ENCODE peak calls at places on chromosomes 6 and 20, in five cellular contexts. F is GM23248, S is HCT116, R is neural progenitor cell, K is mammary epithelial cell. A is an unnamed sample.

GRCh38 chr6:44082872-44083321 is 44.4 kb downstream of the MRPL14 start:
- DNase-seq in K (no peak), S (no peak), R (no peak), F (no peak), A (no peak)

GRCh38 chr20:48350291-48350988 is 477.4 kb downstream of the PREX1 start:
- DNase-seq in K (no peak), R (peak; percentile 62), S (no peak), F (no peak), A (no peak)

GRCh38 chr6:137827977-137828815 is 38.9 kb upstream of the TNFAIP3 start:
- DNase-seq in R (no peak), K (peak; percentile 86), S (no peak), F (no peak), A (no peak)

GRCh38 chr20:24064915-24065314 is 76.3 kb upstream of the GGTLC1 start:
- DNase-seq in R (no peak), S (no peak), K (no peak), F (no peak), A (no peak)

GRCh38 chr20:8454137-8454712 is 322.2 kb downstream of the PLCB1 start:
- DNase-seq in F (peak; percentile 97), R (peak; percentile 29), K (peak; percentile 43), S (peak; percentile 41), A (peak; percentile 81)

GRCh38 chr6:158211273-158212055 is 43.3 kb downstream of the GTF2H5 start:
- DNase-seq in S (no peak), K (peak; percentile 35), R (no peak), F (peak; percentile 60), A (peak; percentile 41)

GRCh38 chr20:24675651-24676352 is 206.4 kb downstream of the SYNDIG1 start:
- DNase-seq in K (no peak), S (no peak), R (no peak), F (no peak), A (no peak)

GRCh38 chr6:64945450-64945849 is 761.6 kb downstream of the EYS start:
- DNase-seq in R (no peak), S (no peak), F (no peak), K (no peak), A (no peak)

GRCh38 chr6:94893327-94893726 is 684.0 kb upstream of the MANEA start:
- DNase-seq in K (no peak), S (no peak), F (no peak), R (no peak), A (peak; percentile 6)

GRCh38 chr20:58822175-58822574 is 28.5 kb downstream of the GNAS-AS1 start:
- DNase-seq in R (no peak), S (no peak), F (no peak), K (no peak), A (no peak)

GRCh38 chr6:75210885-75211739 is 5.3 kb upstream of the COL12A1 start:
- DNase-seq in F (peak; percentile 88), R (peak; percentile 83), S (no peak), K (peak; percentile 47), A (peak; percentile 74)

GRCh38 chr6:13558718-13559117 is 15.7 kb upstream of the SIRT5 start:
- DNase-seq in F (no peak), K (no peak), S (no peak), R (no peak), A (no peak)

GRCh38 chr20:63309261-63310071 is 16.5 kb downstream of the COL20A1 start:
- DNase-seq in F (peak; percentile 63), K (no peak), R (peak; percentile 84), S (no peak), A (peak; percentile 35)

GRCh38 chr6:129893513-129894098 is 32.5 kb upstream of the TMEM244 start:
- DNase-seq in R (no peak), K (peak; percentile 15), F (peak; percentile 53), S (no peak), A (peak; percentile 14)

GRCh38 chr20:19937651-19938420 is 79.3 kb upstream of the NAA20 start:
- DNase-seq in F (no peak), K (no peak), R (no peak), S (no peak), A (no peak)

GRCh38 chr20:19938421-19938787 is 78.8 kb upstream of the NAA20 start:
- DNase-seq in R (no peak), S (no peak), K (no peak), F (no peak), A (no peak)

GRCh38 chr20:19942611-19943010 is 74.6 kb upstream of the NAA20 start:
- DNase-seq in F (no peak), K (no peak), R (no peak), S (no peak), A (no peak)

GRCh38 chr20:19943021-19943659 is 74.0 kb upstream of the NAA20 start:
- DNase-seq in F (no peak), S (no peak), K (peak; percentile 16), R (no peak), A (no peak)

GRCh38 chr20:19940945-19941590 is 76.1 kb upstream of the NAA20 start:
- DNase-seq in F (no peak), S (no peak), K (no peak), R (no peak), A (no peak)
- H3K9ac ChIP-seq in F (no peak overlapping the region), S (no peak overlapping the region), K (no peak overlapping the region), R (no peak overlapping the region), A (no peak overlapping the region)

GRCh38 chr6:52639493-52639892 is 31.4 kb upstream of the TMEM14A start:
- DNase-seq in F (no peak), R (no peak), S (no peak), K (no peak), A (no peak)

GRCh38 chr6:52641826-52642225 is 29.1 kb upstream of the TMEM14A start:
- DNase-seq in K (no peak), F (no peak), S (no peak), R (no peak), A (no peak)

GRCh38 chr6:52640916-52641315 is 30.0 kb upstream of the TMEM14A start:
- DNase-seq in R (no peak), F (no peak), K (no peak), S (no peak), A (no peak)

GRCh38 chr6:52641388-52641787 is 29.5 kb upstream of the TMEM14A start:
- DNase-seq in K (no peak), F (no peak), R (no peak), S (no peak), A (no peak)

GRCh38 chr6:52640170-52640569 is 30.7 kb upstream of the TMEM14A start:
- DNase-seq in F (peak; percentile 30), R (no peak), K (peak; percentile 54), S (no peak), A (no peak)
- H2AFZ ChIP-seq in F (peak overlapping the region; percentile 27), R (no peak overlapping the region), K (peak overlapping the region; percentile 63), S (no peak overlapping the region), A (no peak overlapping the region)

DNA sequence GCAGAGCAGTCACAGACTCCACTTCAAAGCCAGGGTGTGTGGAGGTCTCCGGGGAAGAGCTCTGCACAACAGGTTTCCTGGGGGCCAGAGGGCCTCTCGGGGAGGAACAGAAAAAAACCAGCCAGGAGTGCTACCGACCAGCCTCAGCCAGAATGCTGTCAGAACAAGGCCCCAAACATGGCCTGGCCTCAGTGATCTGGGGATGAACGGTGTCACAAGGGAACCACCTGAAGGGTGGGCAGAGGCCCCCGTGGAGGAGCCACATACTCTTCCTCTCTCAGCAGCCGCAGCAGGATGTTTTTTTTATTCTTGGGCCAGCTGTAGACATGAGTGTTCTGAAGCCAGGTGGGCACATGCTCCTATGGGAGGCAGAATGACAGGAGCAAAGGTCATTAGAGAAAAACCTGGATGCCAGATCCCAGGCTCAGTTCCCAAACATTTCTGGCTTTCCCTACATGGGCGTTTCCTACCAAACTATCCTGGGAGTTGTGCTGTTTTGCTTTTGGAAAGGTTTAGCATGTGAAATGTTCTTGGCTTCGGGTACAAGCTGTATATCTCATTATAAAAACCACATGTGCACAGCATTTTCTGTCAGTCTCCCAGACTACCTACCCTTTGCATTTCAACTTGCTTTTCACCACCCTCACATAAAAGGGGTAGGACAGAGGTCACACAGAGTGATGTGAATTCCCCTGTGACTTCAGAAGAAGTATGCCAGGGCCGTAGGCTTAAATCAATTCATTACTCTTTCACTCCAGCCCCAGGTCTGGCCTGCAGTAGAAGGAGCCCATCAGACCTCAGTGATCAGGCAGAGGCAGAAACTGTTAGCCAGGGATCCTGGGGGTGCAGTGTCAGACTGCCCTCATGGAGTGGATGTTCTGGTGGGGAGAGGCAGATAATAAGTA is 46.2 kb downstream of the TRAF3IP2 start:
- DNase-seq in R (no peak), S (no peak), K (no peak), F (peak; percentile 51), A (no peak)
- H3K9ac ChIP-seq in R (no peak overlapping the region), S (no peak overlapping the region), K (no peak overlapping the region), F (peak overlapping the region; percentile 30), A (no peak overlapping the region)

GRCh38 chr6:45419574-45420082 is 41.9 kb upstream of the SUPT3H start:
- DNase-seq in S (peak; percentile 65), R (peak; percentile 82), K (peak; percentile 68), F (no peak), A (peak; percentile 85)
- H2AFZ ChIP-seq in S (peak overlapping the region; percentile 95), R (no peak overlapping the region), K (peak overlapping the region; percentile 89), F (no peak overlapping the region), A (peak overlapping the region; percentile 87)

DNA sequence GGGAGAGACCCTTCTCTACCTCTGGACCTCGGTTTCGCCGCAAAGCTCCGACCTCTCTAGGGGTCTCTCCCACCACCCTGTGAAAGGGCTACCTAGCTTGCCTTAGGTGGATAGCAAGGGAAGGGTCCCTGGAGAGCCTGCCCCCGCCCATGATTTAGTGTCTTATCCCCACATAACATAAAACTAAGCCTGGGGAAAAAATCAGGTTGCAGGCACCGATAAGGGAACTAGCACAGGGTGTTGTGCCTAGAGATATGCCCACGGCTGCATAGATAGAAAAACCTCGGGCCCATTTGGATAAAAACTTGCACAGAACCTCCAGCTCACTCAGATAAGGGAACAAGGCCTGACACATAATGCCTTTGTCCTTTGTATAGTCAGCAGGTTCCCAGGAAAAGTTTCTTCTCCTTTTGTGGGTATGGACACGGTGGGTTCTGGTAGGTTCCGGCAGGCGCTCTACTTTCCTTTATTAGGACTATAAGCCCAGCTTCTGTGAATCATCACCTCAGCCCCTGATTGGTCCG is 846 bp downstream of the ZSCAN31 start:
- DNase-seq in K (no peak), R (no peak), F (no peak), S (no peak), A (no peak)
- H3K9ac ChIP-seq in K (no peak overlapping the region), R (peak overlapping the region; percentile 25), F (no peak overlapping the region), S (peak overlapping the region; percentile 78), A (no peak overlapping the region)

DNA sequence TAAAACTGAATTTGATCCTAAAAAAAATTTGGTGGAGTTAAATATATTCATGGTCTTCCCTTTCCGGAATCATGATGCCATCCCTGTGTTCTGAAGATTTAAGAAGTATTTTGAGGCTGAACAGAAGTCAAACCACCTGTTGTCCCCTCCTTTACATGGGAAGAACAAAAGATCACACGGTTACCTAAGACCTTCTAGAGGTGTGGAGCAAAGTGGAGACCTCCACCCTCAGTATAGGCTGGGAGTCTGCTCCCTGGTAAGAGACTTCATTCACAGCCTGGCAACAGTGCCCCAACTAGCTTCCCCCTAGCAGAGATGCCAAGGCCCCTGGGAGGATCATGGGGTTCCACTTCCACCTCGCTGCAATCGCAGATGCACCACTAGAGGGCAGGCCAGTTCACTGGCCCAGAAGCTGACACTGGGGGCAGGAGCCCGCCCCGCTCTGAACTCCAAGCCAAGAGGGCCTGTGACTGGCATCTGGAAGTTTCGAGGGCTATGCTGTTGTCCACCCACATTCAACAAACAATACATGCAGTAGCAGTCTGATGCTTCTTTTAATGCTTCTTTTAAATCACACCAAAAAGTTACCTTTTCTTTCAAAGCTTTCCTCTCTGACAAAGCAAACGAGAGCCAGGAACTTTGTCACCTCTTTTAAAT is 19.5 kb upstream of the UBE2J1 start:
- DNase-seq in F (peak; percentile 78), S (no peak), R (peak; percentile 84), K (peak; percentile 32), A (peak; percentile 73)
- H2AFZ ChIP-seq in F (no peak overlapping the region), S (no peak overlapping the region), R (peak overlapping the region; percentile 60), K (peak overlapping the region; percentile 14), A (no peak overlapping the region)

A was measured in PC-3.